ENCODE peak calls at places on chromosomes 16 and 17, in ten cellular contexts. E is ACHN; A is CD8-positive, alpha-beta memory T cell; C is activated CD8-positive, alpha-beta memory T cell treated with anti-CD3 and anti-CD28 coated beads, Interleukin-2, amount 50 U/mL, for 4 hours; M is activated CD8-positive, alpha-beta T cell treated with anti-CD3 and anti-CD28 coated beads, Interleukin-2, amount 10 ng/mL, durations not matched to agents 7 days and 5 days; I is fibroblast of the aortic adventitia; F is T-helper 17 cell; X is NCI-H1930; R is HuH-7.5; J is pons. Q is an unnamed sample.

GRCh38 chr17:63941751-63942150 is 9.6 kb upstream of the CD79B start:
- DNase-seq in R (no peak), I (no peak), M (no peak), X (no peak), E (no peak), A (no peak), J (no peak), C (no peak), F (no peak), Q (no peak)

GRCh38 chr17:36546418-36547093 is 1.8 kb downstream of the GGNBP2 start:
- DNase-seq in R (no peak), X (no peak), F (no peak), A (no peak), M (no peak), J (no peak), I (peak; percentile 8), E (peak; percentile 14), C (no peak), Q (peak; percentile 54)

GRCh38 chr17:76996741-76997694 is 128.8 kb downstream of the MGAT5B start:
- DNase-seq in I (no peak), M (peak; percentile 28), J (no peak), E (no peak), F (no peak), C (no peak), R (no peak), X (no peak), A (no peak), Q (peak; percentile 67)

GRCh38 chr17:38746004-38746892 is 1.9 kb downstream of the PCGF2 start:
- DNase-seq in E (no peak), M (no peak), X (no peak), A (no peak), F (no peak), R (no peak), J (no peak), C (no peak), I (no peak), Q (peak; percentile 51)

GRCh38 chr17:75697651-75698291 is 23.5 kb upstream of the ITGB4 start:
- DNase-seq in F (no peak), E (no peak), R (no peak), J (peak; percentile 98), X (no peak), C (no peak), M (no peak), I (no peak), A (no peak), Q (no peak)

GRCh38 chr17:15883617-15884111 is 61.3 kb upstream of the ADORA2B start:
- DNase-seq in R (no peak), X (no peak), A (no peak), C (no peak), E (no peak), M (no peak), I (peak; percentile 68), J (no peak), F (no peak), Q (no peak)

GRCh38 chr16:51129105-51129504 is 22.0 kb downstream of the SALL1 start:
- DNase-seq in A (no peak), J (no peak), C (no peak), E (no peak), R (no peak), M (no peak), F (no peak), X (no peak), I (peak; percentile 57), Q (no peak)

GRCh38 chr17:55661359-55661758 is 61.3 kb downstream of the TMEM100 start:
- DNase-seq in M (no peak), E (no peak), C (no peak), F (no peak), J (no peak), I (no peak), A (no peak), R (no peak), X (no peak), Q (peak; percentile 84)

GRCh38 chr16:81405702-81406113 is 38.9 kb upstream of the CMIP start:
- DNase-seq in A (no peak), C (no peak), M (no peak), J (no peak), F (no peak), I (peak; percentile 92), R (peak; percentile 83), X (no peak), E (peak; percentile 99), Q (no peak)

GRCh38 chr17:79943354-79944241 is 92.1 kb downstream of the TBC1D16 start:
- DNase-seq in F (no peak), A (peak; percentile 35), C (peak; percentile 12), J (no peak), I (no peak), R (no peak), E (no peak), M (no peak), X (no peak), Q (no peak)

GRCh38 chr17:64154321-64155089 is 24.6 kb upstream of the ERN1 start:
- DNase-seq in R (no peak), A (no peak), C (no peak), I (no peak), F (no peak), E (no peak), J (peak; percentile 63), X (no peak), M (no peak), Q (no peak)

GRCh38 chr17:31424944-31425582 is 33.6 kb downstream of the RAB11FIP4 start:
- DNase-seq in X (no peak), F (no peak), A (no peak), E (no peak), I (peak; percentile 66), M (no peak), C (no peak), J (no peak), R (no peak), Q (no peak)

GRCh38 chr16:84754353-84754856 is 54.6 kb downstream of the USP10 start:
- DNase-seq in R (peak; percentile 56), F (peak; percentile 20), M (peak; percentile 87), X (no peak), I (peak; percentile 95), E (peak; percentile 91), C (peak; percentile 57), A (peak; percentile 73), J (peak; percentile 92), Q (peak; percentile 95)

GRCh38 chr16:10040136-10041080 is 141.8 kb downstream of the GRIN2A start:
- DNase-seq in A (no peak), I (no peak), F (no peak), R (no peak), J (no peak), E (no peak), X (no peak), M (no peak), C (no peak), Q (no peak)